ENCODE peak calls at places on chromosomes 5 and 9, in six cellular contexts. E is tibial artery, D is BE2C, H is kidney epithelial cell, J is AG04450, U is pancreas. N is an unnamed sample.

GRCh38 chr5:132410451-132411381 is 41.2 kb downstream of the SLC22A5 start:
- DNase-seq in E (peak; percentile 93), D (peak; percentile 89), H (no peak), J (no peak), U (peak; percentile 91), N (peak; percentile 87)

GRCh38 chr5:103243665-103244064 is 14.9 kb upstream of the MACIR start:
- DNase-seq in E (no peak), D (no peak), H (no peak), J (no peak), U (no peak), N (no peak)

GRCh38 chr5:111077678-111078077 is 6.2 kb downstream of the TSLP start:
- DNase-seq in E (no peak), D (no peak), H (no peak), J (no peak), U (no peak), N (no peak)

GRCh38 chr5:168227973-168228615 is 63.4 kb upstream of the WWC1 start:
- DNase-seq in E (no peak), D (no peak), H (no peak), J (no peak), U (no peak), N (no peak)

GRCh38 chr5:8457187-8458037 is 588.5 kb downstream of the MTRR start:
- DNase-seq in E (peak; percentile 97), D (peak; percentile 98), H (peak; percentile 93), J (peak; percentile 98), U (peak; percentile 93), N (peak; percentile 94)

GRCh38 chr5:14364096-14364495 is 217.5 kb upstream of the OTULINL start:
- DNase-seq in E (no peak), D (no peak), H (no peak), J (no peak), U (no peak), N (no peak)

GRCh38 chr5:170557314-170557713 is 53.5 kb downstream of the KCNIP1 start:
- DNase-seq in E (no peak), D (no peak), H (no peak), J (no peak), U (no peak), N (no peak)

GRCh38 chr9:31715250-31715649 is 669.2 kb upstream of the ACO1 start:
- DNase-seq in E (no peak), D (no peak), H (no peak), J (no peak), U (no peak), N (no peak)

GRCh38 chr5:42875785-42876374 is 64.2 kb upstream of the SELENOP start:
- DNase-seq in E (no peak), D (no peak), H (no peak), J (no peak), U (no peak), N (no peak)

GRCh38 chr9:18675973-18676372 is 202.0 kb downstream of the ADAMTSL1 start:
- DNase-seq in E (no peak), D (no peak), H (no peak), J (no peak), U (no peak), N (no peak)

GRCh38 chr5:102313907-102314306 is 17.8 kb upstream of the SLCO4C1 start:
- DNase-seq in E (no peak), D (peak; percentile 36), H (no peak), J (no peak), U (no peak), N (no peak)

GRCh38 chr5:139657363-139658321 is 9.5 kb downstream of the CXXC5 start:
- DNase-seq in E (no peak), D (no peak), H (no peak), J (no peak), U (no peak), N (no peak)

GRCh38 chr9:72129271-72130156 is 19.7 kb upstream of the GDA start:
- DNase-seq in E (no peak), D (no peak), H (no peak), J (no peak), U (no peak), N (peak; percentile 5)

GRCh38 chr5:60594715-60595114 is 105.3 kb downstream of the DEPDC1B start:
- DNase-seq in E (no peak), D (no peak), H (no peak), J (no peak), U (no peak), N (no peak)

GRCh38 chr9:116154334-116154975 is 864 bp downstream of the PAPPA start:
- DNase-seq in E (no peak), D (peak; percentile 40), H (no peak), J (no peak), U (peak; percentile 72), N (peak; percentile 29)

DNA sequence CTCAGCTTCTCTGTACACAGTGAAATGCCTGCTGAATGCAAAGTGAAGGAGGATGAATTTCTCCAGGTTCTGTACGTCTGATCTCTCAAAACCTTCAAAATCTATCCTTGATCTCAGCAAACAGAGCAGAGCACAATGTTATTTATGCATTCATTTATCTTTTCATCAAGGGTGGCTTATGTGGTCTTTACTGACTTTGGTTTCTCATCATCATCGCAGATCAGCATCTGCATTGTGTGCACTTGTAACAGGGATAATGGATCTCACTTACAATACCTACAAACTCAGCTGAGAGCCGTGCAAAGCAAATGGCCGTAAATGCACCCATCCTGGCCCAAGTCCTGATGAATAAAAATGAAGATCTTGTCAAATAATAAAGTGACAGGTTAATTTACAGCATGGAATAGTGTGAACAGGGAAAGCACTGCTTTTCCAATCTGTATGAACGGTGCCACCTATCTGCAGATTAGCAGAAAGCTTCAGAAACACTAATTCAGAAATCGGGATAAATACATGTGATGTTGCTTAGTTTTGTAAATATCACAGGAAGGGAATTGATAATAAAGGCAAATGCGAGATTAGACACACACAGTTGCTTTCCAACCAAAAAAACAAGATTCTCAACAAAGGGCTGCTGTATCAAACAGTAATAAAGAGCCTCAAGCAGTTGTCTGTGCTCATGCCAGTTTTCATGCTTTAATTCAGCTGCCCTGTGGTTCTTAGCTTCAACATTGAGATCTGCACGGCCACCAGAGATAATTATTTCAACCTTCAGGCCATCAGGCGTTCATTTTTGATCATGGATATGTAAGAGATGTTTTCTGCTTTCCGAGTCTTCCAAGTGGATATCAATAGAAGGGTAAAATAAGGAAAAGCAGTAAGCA is 153.3 kb upstream of the POU5F2 start:
- DNase-seq in E (no peak), D (no peak), H (no peak), J (no peak), U (no peak), N (no peak)
- TF ChIP-seq CTCF in E (no peak), D (peak; percentile 70), H (peak; percentile 62), J (peak; percentile 61), U (no peak), N (peak; percentile 52)

GRCh38 chr5:96343094-96343493 is 90.0 kb downstream of the PCSK1 start:
- DNase-seq in E (no peak), D (no peak), H (no peak), J (no peak), U (no peak), N (no peak)

GRCh38 chr5:96342581-96342980 is 90.5 kb downstream of the PCSK1 start:
- DNase-seq in E (no peak), D (no peak), H (peak; percentile 25), J (no peak), U (no peak), N (no peak)

GRCh38 chr5:96348536-96348935 is 84.5 kb downstream of the PCSK1 start:
- DNase-seq in E (no peak), D (no peak), H (no peak), J (no peak), U (no peak), N (no peak)

GRCh38 chr5:96347502-96348292 is 85.4 kb downstream of the PCSK1 start:
- DNase-seq in E (no peak), D (no peak), H (no peak), J (no peak), U (no peak), N (no peak)

GRCh38 chr5:96344678-96345612 is 88.1 kb downstream of the PCSK1 start:
- DNase-seq in E (no peak), D (peak; percentile 38), H (peak; percentile 35), J (peak; percentile 66), U (no peak), N (peak; percentile 60)
- TF ChIP-seq CTCF in E (peak; percentile 81), D (peak; percentile 65), H (peak; percentile 55), J (peak; percentile 61), U (peak; percentile 42), N (peak; percentile 52)

DNA sequence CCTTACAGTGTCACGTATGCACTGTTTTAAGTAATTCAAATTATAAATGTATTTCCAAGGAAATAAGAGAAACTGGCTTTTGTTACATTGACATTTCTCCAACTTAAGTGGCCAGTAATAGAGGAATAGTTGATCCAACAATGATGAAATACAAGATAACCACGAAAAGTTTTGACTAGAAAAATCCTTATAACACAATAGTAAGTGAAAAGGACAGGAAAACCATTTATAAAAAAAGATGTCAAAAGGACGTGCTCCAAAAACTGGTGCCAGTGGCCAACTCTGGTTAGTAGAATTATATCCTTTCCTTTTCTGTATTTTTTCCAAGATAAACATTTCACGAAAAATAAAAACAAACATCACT is 210.9 kb downstream of the GAPVD1 start:
- DNase-seq in E (no peak), D (no peak), H (no peak), J (no peak), U (no peak), N (no peak)
- TF ChIP-seq CTCF in E (no peak), D (no peak), H (no peak), J (no peak), U (no peak), N (no peak)

DNA sequence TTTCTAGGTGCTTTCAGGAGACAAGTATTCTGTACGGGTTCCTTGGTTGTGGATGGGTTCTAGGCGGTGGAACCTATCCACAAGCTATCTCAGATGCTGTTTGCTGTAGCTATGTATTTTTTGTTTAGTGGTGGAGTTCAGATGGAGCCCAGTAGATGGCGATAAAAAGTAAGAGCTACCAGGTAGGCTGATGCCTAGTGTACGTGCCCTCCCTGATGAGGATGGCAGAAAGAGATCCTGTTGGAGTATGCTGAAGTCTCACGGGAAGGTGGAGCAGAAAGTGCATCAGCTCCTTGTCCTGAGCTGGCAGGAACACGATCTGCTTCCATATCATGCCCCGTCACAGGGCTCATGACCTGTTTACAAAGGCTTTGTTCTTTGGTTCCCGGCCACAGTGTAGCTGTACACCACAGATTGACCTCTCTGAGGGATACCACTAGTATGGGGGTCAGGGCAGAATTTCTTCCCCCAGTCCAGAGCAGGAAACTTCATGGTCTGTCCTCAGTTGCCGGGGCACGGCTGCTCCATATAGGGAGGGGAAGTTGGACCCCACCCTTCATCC is 12.6 kb upstream of the UGT3A2 start:
- DNase-seq in E (no peak), D (peak; percentile 53), H (no peak), J (peak; percentile 10), U (no peak), N (peak; percentile 68)
- TF ChIP-seq CTCF in E (no peak), D (peak; percentile 86), H (peak; percentile 69), J (peak; percentile 77), U (peak; percentile 61), N (peak; percentile 71)

N was measured in Caco-2.